ENCODE peak calls at places on chromosomes 13 and 19, in ten cellular contexts. H is dorsolateral prefrontal cortex, Z is sigmoid colon, N is GM12878, I is MCF 10A, Y is nephron progenitor cell, D is fibroblast of lung, F is suprapubic skin, P is tibial nerve, R is breast epithelium. L is an unnamed sample.

GRCh38 chr13:99347911-99348451 is 40.8 kb upstream of the GPR183 start:
- DNase-seq in F (no peak), H (peak; percentile 34), D (no peak), I (no peak), Z (no peak), P (no peak), N (no peak), R (no peak), Y (no peak), L (no peak)

GRCh38 chr19:46721269-46722003 is 4.5 kb upstream of the PRKD2 start:
- DNase-seq in H (no peak), R (no peak), I (no peak), P (no peak), F (no peak), Z (no peak), Y (peak; percentile 44), N (no peak), D (no peak), L (no peak)

GRCh38 chr13:113532156-113532806 is 41.8 kb upstream of the DCUN1D2 start:
- DNase-seq in R (no peak), D (peak; percentile 36), Z (peak; percentile 56), P (no peak), H (no peak), N (no peak), Y (no peak), I (no peak), F (no peak), L (no peak)

GRCh38 chr19:6744381-6745288 is 5.2 kb downstream of the TRIP10 start:
- DNase-seq in H (peak; percentile 66), D (peak; percentile 85), Z (peak; percentile 97), P (peak; percentile 79), I (peak; percentile 98), R (peak; percentile 80), F (peak; percentile 95), Y (no peak), N (no peak), L (no peak)

GRCh38 chr19:8168537-8168936 is 19.1 kb upstream of the FBN3 start:
- DNase-seq in R (no peak), D (no peak), Z (no peak), N (no peak), I (no peak), Y (no peak), P (no peak), H (no peak), F (no peak), L (no peak)

GRCh38 chr13:25529425-25529824 is 157.7 kb downstream of the ATP8A2 start:
- DNase-seq in Y (no peak), P (no peak), R (no peak), I (no peak), N (no peak), F (no peak), H (no peak), Z (no peak), D (no peak), L (no peak)

GRCh38 chr13:29954082-29955043 is 103.9 kb upstream of the UBL3 start:
- DNase-seq in Y (no peak), N (no peak), P (no peak), D (no peak), Z (no peak), R (no peak), H (no peak), I (no peak), F (no peak), L (no peak)

GRCh38 chr13:31477961-31478360 is 261.4 kb upstream of the RXFP2 start:
- DNase-seq in N (no peak), R (no peak), Z (no peak), F (no peak), Y (no peak), I (no peak), H (no peak), P (no peak), D (peak; percentile 74), L (no peak)

GRCh38 chr13:62682788-62683187 is 1267.1 kb upstream of the PCDH20 start:
- DNase-seq in D (no peak), F (no peak), I (no peak), Z (no peak), P (no peak), H (no peak), R (no peak), N (no peak), Y (no peak), L (no peak)

GRCh38 chr19:55678121-55678671 is 3.2 kb downstream of the EPN1 start:
- DNase-seq in I (no peak), H (no peak), F (no peak), R (peak; percentile 22), Y (no peak), P (no peak), N (peak; percentile 88), D (no peak), Z (no peak), L (peak; percentile 91)

GRCh38 chr19:9070066-9070465 is 16.8 kb upstream of the OR1M1 start:
- DNase-seq in N (no peak), P (no peak), I (no peak), D (peak; percentile 19), F (no peak), Z (no peak), R (no peak), Y (no peak), H (no peak), L (no peak)

GRCh38 chr19:10625003-10625761 is at the start of gene SLC44A2:
- DNase-seq in I (peak; percentile 56), D (peak; percentile 44), H (peak; percentile 87), N (no peak), R (peak; percentile 80), P (peak; percentile 75), Z (peak; percentile 89), F (peak; percentile 82), Y (peak; percentile 82), L (no peak)

GRCh38 chr19:34493038-34493648 is 11.6 kb downstream of the WTIP start:
- DNase-seq in P (no peak), R (no peak), Z (no peak), H (no peak), N (no peak), I (no peak), F (no peak), Y (no peak), D (no peak), L (no peak)

GRCh38 chr13:84417426-84417825 is 535.2 kb upstream of the SLITRK1 start:
- DNase-seq in Z (no peak), D (peak; percentile 52), Y (no peak), I (no peak), F (no peak), P (no peak), N (no peak), H (no peak), R (no peak), L (no peak)

GRCh38 chr19:54232552-54232934 is 9.7 kb upstream of the LILRB3 start:
- DNase-seq in Y (no peak), I (peak; percentile 41), Z (no peak), D (no peak), N (no peak), H (no peak), F (no peak), R (no peak), P (no peak), L (no peak)

GRCh38 chr19:51664131-51664530 is 17.5 kb upstream of the SIGLEC14 start:
- DNase-seq in D (no peak), N (no peak), P (no peak), F (no peak), H (no peak), Y (no peak), I (no peak), R (no peak), Z (no peak), L (no peak)

GRCh38 chr19:45159204-45159970 is 1.4 kb downstream of the NKPD1 start:
- DNase-seq in P (no peak), I (no peak), Z (no peak), Y (no peak), R (no peak), H (no peak), N (no peak), D (no peak), F (no peak), L (no peak)

DNA sequence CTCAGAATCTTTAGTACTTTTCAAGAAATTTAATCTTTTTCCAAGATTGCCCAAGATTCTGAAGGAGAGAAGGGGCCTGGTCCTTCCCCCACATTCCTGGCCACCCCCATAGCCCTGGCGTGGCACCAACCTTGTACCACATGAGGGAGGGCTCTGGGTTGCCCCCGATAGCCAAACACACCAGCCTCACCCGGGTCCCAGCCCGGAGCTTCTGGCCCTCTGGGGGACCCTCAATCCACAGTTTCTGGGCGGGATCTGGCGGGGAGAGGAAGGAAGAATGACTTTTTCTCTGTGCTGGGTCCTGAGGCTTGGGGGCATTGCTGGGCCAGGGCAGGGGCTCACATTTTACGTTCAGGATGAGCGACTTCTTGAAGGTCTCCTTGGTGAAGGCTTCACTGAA is 4.4 kb downstream of the NPHS1 start:
- DNase-seq in D (no peak), P (no peak), N (no peak), F (no peak), I (no peak), R (no peak), Z (no peak), Y (no peak), H (no peak), L (no peak)
- TF ChIP-seq CTCF in D (no peak), P (no peak), N (no peak), F (no peak), I (no peak), R (no peak), Z (no peak), Y (no peak), H (no peak), L (no peak)

DNA sequence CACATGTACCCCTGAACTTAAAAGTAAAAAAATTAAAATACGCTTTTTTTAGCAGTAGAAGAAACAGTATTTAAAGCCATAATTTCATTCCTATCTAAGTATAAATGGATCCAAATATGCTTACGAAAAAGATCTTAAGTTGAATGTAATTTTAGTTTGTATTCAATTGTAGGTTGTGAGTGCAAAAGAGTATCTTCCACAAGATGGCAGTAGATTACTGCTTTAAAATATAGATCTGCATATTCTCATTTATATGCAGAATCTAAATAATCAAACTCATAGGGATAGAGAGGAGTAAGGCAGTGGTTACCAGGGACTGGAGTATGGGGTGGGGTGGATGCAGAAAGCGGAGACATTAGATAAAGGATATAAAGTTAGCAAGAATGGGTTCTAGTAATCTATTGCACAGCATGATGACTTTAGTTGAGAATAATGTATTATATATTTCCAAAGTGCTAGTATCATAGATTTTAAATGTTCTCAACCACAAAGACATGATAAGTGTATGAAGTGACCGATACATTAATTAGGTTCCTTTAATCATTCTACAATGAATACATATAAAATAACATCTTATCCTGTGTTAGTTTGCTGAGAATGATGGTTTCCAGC is 14.2 kb downstream of the OR7A17 start:
- DNase-seq in D (no peak), Y (no peak), H (no peak), I (peak; percentile 20), Z (no peak), P (no peak), R (no peak), N (peak; percentile 2), F (no peak), L (no peak)
- TF ChIP-seq CTCF in D (no peak), Y (peak; percentile 11), H (peak; percentile 62), I (peak; percentile 49), Z (no peak), P (no peak), R (no peak), N (peak; percentile 50), F (no peak), L (peak; percentile 64)

GRCh38 chr13:70792121-70792520 is 683.9 kb upstream of the KLHL1 start:
- DNase-seq in I (no peak), Y (no peak), N (no peak), R (no peak), H (no peak), F (no peak), P (no peak), Z (no peak), D (no peak), L (no peak)
- TF ChIP-seq CTCF in I (no peak), Y (no peak), N (no peak), R (no peak), H (no peak), F (no peak), P (no peak), Z (no peak), D (no peak), L (no peak)

GRCh38 chr19:20879501-20879900 is 43.5 kb upstream of the ZNF85 start:
- DNase-seq in H (no peak), P (no peak), F (no peak), N (no peak), Z (no peak), R (no peak), D (no peak), Y (no peak), I (no peak), L (no peak)
- TF ChIP-seq CTCF in H (no peak), P (no peak), F (no peak), N (no peak), Z (no peak), R (no peak), D (no peak), Y (no peak), I (no peak), L (no peak)